ENCODE peak calls at places on chromosomes 5 and 9, in four cellular contexts. N, A, F and Q are unnamed samples.

GRCh38 chr5:179334017-179334765 is 11.1 kb downstream of the ADAMTS2 start:
- DNase-seq in N (no peak), A (no peak), F (no peak), Q (no peak)

GRCh38 chr5:110441035-110441434 is 285.4 kb downstream of the TMEM232 start:
- DNase-seq in N (peak; percentile 17), A (no peak), F (no peak), Q (peak; percentile 37)

GRCh38 chr5:98906756-98907355 is 22.0 kb downstream of the CHD1 start:
- DNase-seq in N (no peak), A (no peak), F (no peak), Q (no peak)

GRCh38 chr9:136518623-136519022 is 27.2 kb downstream of the NOTCH1 start:
- DNase-seq in N (no peak), A (no peak), F (no peak), Q (no peak)

GRCh38 chr9:125541840-125542243 is 165.2 kb downstream of the MAPKAP1 start:
- DNase-seq in N (peak; percentile 77), A (no peak), F (no peak), Q (no peak)

GRCh38 chr5:1468247-1468612 is 23.0 kb upstream of the SLC6A3 start:
- DNase-seq in N (peak; percentile 83), A (peak; percentile 48), F (no peak), Q (peak; percentile 27)

GRCh38 chr5:74141053-74141452 is 499.5 kb downstream of the ENC1 start:
- DNase-seq in N (no peak), A (no peak), F (no peak), Q (no peak)

GRCh38 chr9:100106616-100107015 is 7.6 kb downstream of the INVS start:
- DNase-seq in N (no peak), A (no peak), F (no peak), Q (no peak)

GRCh38 chr5:172688735-172689572 is 47.9 kb downstream of the NEURL1B start:
- DNase-seq in N (peak; percentile 68), A (no peak), F (no peak), Q (no peak)

GRCh38 chr5:10635257-10635860 is 71.5 kb downstream of the ANKRD33B start:
- DNase-seq in N (no peak), A (no peak), F (peak; percentile 94), Q (no peak)

GRCh38 chr9:136880651-136881050 is 5.7 kb upstream of the TRAF2 start:
- DNase-seq in N (no peak), A (peak; percentile 29), F (no peak), Q (no peak)

GRCh38 chr5:52822437-52822836 is 34.7 kb downstream of the ITGA1 start:
- DNase-seq in N (no peak), A (no peak), F (no peak), Q (no peak)

GRCh38 chr9:8365029-8365428 is 565.5 kb upstream of the DMAC1 start:
- DNase-seq in N (no peak), A (no peak), F (no peak), Q (no peak)

GRCh38 chr9:5976668-5977397 is 38.6 kb downstream of the RANBP6 start:
- DNase-seq in N (no peak), A (no peak), F (peak; percentile 11), Q (no peak)

GRCh38 chr5:35903631-35904203 is 34.7 kb downstream of the CAPSL start:
- DNase-seq in N (no peak), A (no peak), F (no peak), Q (no peak)

GRCh38 chr5:162683280-162683679 is 615.7 kb downstream of the GABRG2 start:
- DNase-seq in N (no peak), A (no peak), F (peak; percentile 8), Q (no peak)

GRCh38 chr5:134063421-134063820 is 51.1 kb upstream of the TCF7 start:
- DNase-seq in N (no peak), A (no peak), F (no peak), Q (no peak)

GRCh38 chr5:131186561-131187256 is 16.0 kb downstream of the LYRM7 start:
- DNase-seq in N (no peak), A (no peak), F (no peak), Q (no peak)

GRCh38 chr5:148780711-148781110 is 45.7 kb upstream of the ADRB2 start:
- DNase-seq in N (no peak), A (peak; percentile 20), F (no peak), Q (no peak)

GRCh38 chr9:136322756-136323330 is 4.5 kb upstream of the GPSM1 start:
- DNase-seq in N (no peak), A (no peak), F (no peak), Q (no peak)

GRCh38 chr9:134307223-134307600 is 19.0 kb upstream of the RXRA start:
- DNase-seq in N (no peak), A (no peak), F (no peak), Q (no peak)

GRCh38 chr5:1893754-1894153 is 11.0 kb upstream of the IRX4 start:
- DNase-seq in N (no peak), A (no peak), F (no peak), Q (no peak)

GRCh38 chr5:4737868-4738267 is 402.3 kb upstream of the ADAMTS16 start:
- DNase-seq in N (no peak), A (no peak), F (no peak), Q (no peak)

GRCh38 chr5:14405706-14406553 is 175.7 kb upstream of the OTULINL start:
- DNase-seq in N (no peak), A (no peak), F (no peak), Q (no peak)

GRCh38 chr9:7756088-7756487 is 43.5 kb downstream of the DMAC1 start:
- DNase-seq in N (no peak), A (no peak), F (peak; percentile 55), Q (no peak)

GRCh38 chr5:133565993-133566392 is 46.3 kb downstream of the FSTL4 start:
- DNase-seq in N (no peak), A (peak; percentile 44), F (no peak), Q (no peak)

GRCh38 chr9:91711755-91712591 is 238.1 kb downstream of the ROR2 start:
- DNase-seq in N (no peak), A (peak; percentile 13), F (peak; percentile 86), Q (no peak)

GRCh38 chr9:93188426-93189368 is 4.8 kb downstream of the WNK2 start:
- DNase-seq in N (no peak), A (no peak), F (no peak), Q (no peak)

GRCh38 chr9:2709645-2710101 is 7.6 kb upstream of the KCNV2 start:
- DNase-seq in N (peak; percentile 73), A (no peak), F (no peak), Q (no peak)

GRCh38 chr5:154647760-154648143 is 107.4 kb upstream of the LARP1 start:
- DNase-seq in N (no peak), A (no peak), F (no peak), Q (no peak)

GRCh38 chr5:139897982-139898381 is 102.4 kb downstream of the PSD2 start:
- DNase-seq in N (no peak), A (no peak), F (no peak), Q (no peak)

GRCh38 chr5:133117930-133118445 is 66.2 kb downstream of the HSPA4 start:
- DNase-seq in N (no peak), A (no peak), F (no peak), Q (no peak)

GRCh38 chr9:26685857-26686256 is 206.7 kb downstream of the CAAP1 start:
- DNase-seq in N (no peak), A (no peak), F (no peak), Q (no peak)

GRCh38 chr5:1474183-1474839 is 29.1 kb upstream of the SLC6A3 start:
- DNase-seq in N (peak; percentile 14), A (no peak), F (no peak), Q (no peak)

GRCh38 chr5:120304653-120305052 is 159.4 kb upstream of the PRR16 start:
- DNase-seq in N (no peak), A (peak; percentile 2), F (no peak), Q (no peak)

GRCh38 chr5:56060276-56061110 is 65.7 kb upstream of the IL6ST start:
- DNase-seq in N (no peak), A (no peak), F (no peak), Q (no peak)
- TF ChIP-seq NFIC in N (no peak), A (no peak), F (no peak), Q (no peak)

DNA sequence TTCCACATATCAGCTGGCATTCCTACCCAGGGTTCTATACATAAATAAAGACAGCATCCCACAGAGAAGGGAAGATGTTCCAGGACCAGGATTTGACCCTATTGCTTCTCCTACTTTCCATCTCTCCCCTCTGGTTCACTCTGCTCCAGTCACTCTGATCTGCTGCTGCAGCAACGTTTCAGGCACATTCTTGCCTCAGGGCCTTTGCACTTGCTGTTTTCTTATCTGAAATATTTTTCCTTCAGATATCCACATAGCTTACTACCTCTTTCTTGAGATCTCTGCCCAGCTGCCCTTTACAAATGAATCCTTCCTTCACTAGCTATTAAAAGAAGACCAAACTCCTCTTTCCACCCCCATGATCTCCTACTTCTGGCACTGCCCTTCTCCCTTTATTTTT is 204.5 kb downstream of the SPOCK1 start:
- DNase-seq in N (no peak), A (no peak), F (no peak), Q (no peak)
- TF ChIP-seq NFIC in N (no peak), A (no peak), F (no peak), Q (no peak)

GRCh38 chr5:93120048-93120447 is 461.0 kb downstream of the NR2F1-AS1 start:
- DNase-seq in N (no peak), A (no peak), F (no peak), Q (no peak)
- TF ChIP-seq NFIC in N (no peak), A (no peak), F (no peak), Q (no peak)

GRCh38 chr5:159663986-159664385 is 252.3 kb upstream of the ADRA1B start:
- DNase-seq in N (no peak), A (no peak), F (no peak), Q (no peak)
- TF ChIP-seq NFIC in N (no peak), A (no peak), F (no peak), Q (no peak)

DNA sequence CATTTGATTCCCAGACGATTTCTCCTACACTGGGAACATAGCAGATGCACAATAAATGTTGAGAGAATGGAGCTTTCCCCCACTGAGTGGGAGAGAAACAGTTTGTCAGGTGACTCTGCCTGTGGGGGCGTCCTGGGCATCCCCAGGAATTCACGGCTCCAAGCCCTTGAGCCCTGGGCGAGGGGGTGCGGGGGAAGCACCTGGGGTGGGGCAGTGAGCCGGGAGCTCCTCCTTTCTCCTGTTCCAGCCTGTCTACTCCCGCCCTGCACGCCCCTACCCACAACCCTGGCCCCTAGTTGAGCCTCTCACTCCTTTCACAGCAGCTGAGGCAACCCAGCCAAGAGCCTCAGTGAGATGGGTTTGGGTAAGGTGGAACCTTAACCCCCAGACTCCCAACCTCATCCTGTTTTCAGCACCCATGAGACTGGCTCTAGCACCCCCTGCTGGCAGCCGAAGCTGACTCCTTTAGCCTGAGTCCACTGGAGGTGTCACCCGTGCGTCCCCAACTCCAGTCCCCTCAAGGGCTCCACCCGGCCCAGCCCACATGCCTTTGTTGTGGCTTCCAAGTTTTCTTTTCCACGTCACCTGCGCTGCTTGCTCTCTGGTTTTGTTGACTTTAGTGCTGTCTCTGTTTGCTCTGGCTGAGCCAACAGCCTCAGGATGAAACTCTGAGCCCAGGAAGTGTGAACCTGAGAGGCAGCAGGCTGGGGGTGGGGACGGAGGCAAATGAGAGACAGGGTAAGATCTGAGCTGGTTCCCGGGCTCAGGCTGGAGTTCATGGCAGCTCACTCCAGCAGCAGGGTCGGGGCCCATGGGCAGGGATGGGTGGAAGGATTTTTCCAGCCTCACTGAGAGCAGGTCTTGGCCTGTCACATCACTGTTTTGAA is 13.0 kb upstream of the AQP7 start:
- DNase-seq in N (peak; percentile 76), A (peak; percentile 87), F (peak; percentile 3), Q (peak; percentile 99)
- TF ChIP-seq NFIC in N (no peak), A (no peak), F (no peak), Q (peak; percentile 79)

GRCh38 chr5:168737066-168737465 is 157.9 kb upstream of the PANK3 start:
- DNase-seq in N (no peak), A (no peak), F (no peak), Q (no peak)
- TF ChIP-seq NFIC in N (no peak), A (no peak), F (no peak), Q (no peak)